ENCODE peak calls at places on chromosomes 6 and 20, in eight cellular contexts. One of them, this sample, is unnamed.

GRCh38 chr6:150016324-150017185 is 8.8 kb downstream of the RAET1L start:
- DNase-seq in iris pigment epithelial cell: peak; percentile 48
- DNase-seq in CD4-positive, alpha-beta T cell: no peak
- DNase-seq in SK-N-SH: peak; percentile 64
- DNase-seq in HT1080: peak; percentile 59
- DNase-seq in globus pallidus: peak; percentile 88
- DNase-seq in fibroblast of the conjunctiva: peak; percentile 51
- DNase-seq in erythroblast: peak; percentile 75
- DNase-seq in this sample: peak; percentile 74

GRCh38 chr20:38225240-38225899 is 35.2 kb downstream of the KIAA1755 start:
- DNase-seq in iris pigment epithelial cell: no peak
- DNase-seq in CD4-positive, alpha-beta T cell: no peak
- DNase-seq in SK-N-SH: no peak
- DNase-seq in HT1080: no peak
- DNase-seq in globus pallidus: no peak
- DNase-seq in fibroblast of the conjunctiva: no peak
- DNase-seq in erythroblast: no peak
- DNase-seq in this sample: no peak

GRCh38 chr6:168024951-168025510 is 27.6 kb downstream of the KIF25 start:
- DNase-seq in iris pigment epithelial cell: no peak
- DNase-seq in CD4-positive, alpha-beta T cell: no peak
- DNase-seq in SK-N-SH: no peak
- DNase-seq in HT1080: no peak
- DNase-seq in globus pallidus: no peak
- DNase-seq in fibroblast of the conjunctiva: no peak
- DNase-seq in erythroblast: no peak
- DNase-seq in this sample: no peak

GRCh38 chr20:20549267-20549612 is 163.2 kb downstream of the RALGAPA2 start:
- DNase-seq in iris pigment epithelial cell: peak; percentile 2
- DNase-seq in CD4-positive, alpha-beta T cell: no peak
- DNase-seq in SK-N-SH: no peak
- DNase-seq in HT1080: peak; percentile 5
- DNase-seq in globus pallidus: no peak
- DNase-seq in fibroblast of the conjunctiva: no peak
- DNase-seq in erythroblast: peak; percentile 2
- DNase-seq in this sample: no peak

GRCh38 chr20:35635652-35636051 is 20.0 kb downstream of the SPAG4 start:
- DNase-seq in iris pigment epithelial cell: no peak
- DNase-seq in CD4-positive, alpha-beta T cell: no peak
- DNase-seq in SK-N-SH: no peak
- DNase-seq in HT1080: no peak
- DNase-seq in globus pallidus: no peak
- DNase-seq in fibroblast of the conjunctiva: no peak
- DNase-seq in erythroblast: no peak
- DNase-seq in this sample: peak; percentile 61

GRCh38 chr20:60097285-60097684 is 139.1 kb downstream of the CDH26 start:
- DNase-seq in iris pigment epithelial cell: no peak
- DNase-seq in CD4-positive, alpha-beta T cell: no peak
- DNase-seq in SK-N-SH: no peak
- DNase-seq in HT1080: no peak
- DNase-seq in globus pallidus: no peak
- DNase-seq in fibroblast of the conjunctiva: no peak
- DNase-seq in erythroblast: no peak
- DNase-seq in this sample: no peak

GRCh38 chr20:51275816-51276215 is 252.9 kb upstream of the KCNG1 start:
- DNase-seq in iris pigment epithelial cell: peak; percentile 18
- DNase-seq in CD4-positive, alpha-beta T cell: no peak
- DNase-seq in SK-N-SH: no peak
- DNase-seq in HT1080: peak; percentile 12
- DNase-seq in globus pallidus: no peak
- DNase-seq in fibroblast of the conjunctiva: peak; percentile 4
- DNase-seq in erythroblast: no peak
- DNase-seq in this sample: peak; percentile 81

GRCh38 chr20:9286501-9286900 is 217.6 kb downstream of the PLCB4 start:
- DNase-seq in iris pigment epithelial cell: peak; percentile 42
- DNase-seq in CD4-positive, alpha-beta T cell: no peak
- DNase-seq in SK-N-SH: no peak
- DNase-seq in HT1080: peak; percentile 63
- DNase-seq in globus pallidus: no peak
- DNase-seq in fibroblast of the conjunctiva: no peak
- DNase-seq in erythroblast: no peak
- DNase-seq in this sample: no peak

GRCh38 chr6:116491610-116492330 is 19.7 kb upstream of the CALHM5 start:
- DNase-seq in iris pigment epithelial cell: no peak
- DNase-seq in CD4-positive, alpha-beta T cell: no peak
- DNase-seq in SK-N-SH: no peak
- DNase-seq in HT1080: no peak
- DNase-seq in globus pallidus: no peak
- DNase-seq in fibroblast of the conjunctiva: no peak
- DNase-seq in erythroblast: no peak
- DNase-seq in this sample: no peak

GRCh38 chr6:2141644-2142290 is 103.6 kb downstream of the GMDS start:
- DNase-seq in iris pigment epithelial cell: no peak
- DNase-seq in CD4-positive, alpha-beta T cell: no peak
- DNase-seq in SK-N-SH: no peak
- DNase-seq in HT1080: no peak
- DNase-seq in globus pallidus: no peak
- DNase-seq in fibroblast of the conjunctiva: no peak
- DNase-seq in erythroblast: peak; percentile 27
- DNase-seq in this sample: no peak

GRCh38 chr6:96521267-96521624 is 360 bp upstream of the UFL1 start:
- DNase-seq in iris pigment epithelial cell: no peak
- DNase-seq in CD4-positive, alpha-beta T cell: no peak
- DNase-seq in SK-N-SH: no peak
- DNase-seq in HT1080: no peak
- DNase-seq in globus pallidus: no peak
- DNase-seq in fibroblast of the conjunctiva: no peak
- DNase-seq in erythroblast: no peak
- DNase-seq in this sample: no peak

GRCh38 chr20:31638317-31638716 is 605 bp downstream of the COX4I2 start:
- DNase-seq in iris pigment epithelial cell: no peak
- DNase-seq in CD4-positive, alpha-beta T cell: no peak
- DNase-seq in SK-N-SH: peak; percentile 91
- DNase-seq in HT1080: no peak
- DNase-seq in globus pallidus: no peak
- DNase-seq in fibroblast of the conjunctiva: no peak
- DNase-seq in erythroblast: no peak
- DNase-seq in this sample: no peak

GRCh38 chr20:36105731-36106226 is 48.8 kb upstream of the EPB41L1 start:
- DNase-seq in iris pigment epithelial cell: no peak
- DNase-seq in CD4-positive, alpha-beta T cell: no peak
- DNase-seq in SK-N-SH: no peak
- DNase-seq in HT1080: no peak
- DNase-seq in globus pallidus: no peak
- DNase-seq in fibroblast of the conjunctiva: no peak
- DNase-seq in erythroblast: no peak
- DNase-seq in this sample: no peak

GRCh38 chr6:14292119-14292518 is 174.5 kb downstream of the CD83 start:
- DNase-seq in iris pigment epithelial cell: no peak
- DNase-seq in CD4-positive, alpha-beta T cell: no peak
- DNase-seq in SK-N-SH: no peak
- DNase-seq in HT1080: no peak
- DNase-seq in globus pallidus: no peak
- DNase-seq in fibroblast of the conjunctiva: no peak
- DNase-seq in erythroblast: no peak
- DNase-seq in this sample: no peak

GRCh38 chr20:11544029-11544678 is 373.5 kb upstream of the BTBD3 start:
- DNase-seq in iris pigment epithelial cell: peak; percentile 71
- DNase-seq in CD4-positive, alpha-beta T cell: no peak
- DNase-seq in SK-N-SH: peak; percentile 43
- DNase-seq in HT1080: peak; percentile 61
- DNase-seq in globus pallidus: peak; percentile 72
- DNase-seq in fibroblast of the conjunctiva: peak; percentile 47
- DNase-seq in erythroblast: peak; percentile 68
- DNase-seq in this sample: peak; percentile 83

GRCh38 chr6:107368471-107368870 is 90.9 kb downstream of the PDSS2 start:
- DNase-seq in iris pigment epithelial cell: no peak
- DNase-seq in CD4-positive, alpha-beta T cell: no peak
- DNase-seq in SK-N-SH: no peak
- DNase-seq in HT1080: no peak
- DNase-seq in globus pallidus: no peak
- DNase-seq in fibroblast of the conjunctiva: no peak
- DNase-seq in erythroblast: no peak
- DNase-seq in this sample: no peak

GRCh38 chr20:40286991-40287531 is 402.0 kb downstream of the MAFB start:
- DNase-seq in iris pigment epithelial cell: no peak
- DNase-seq in CD4-positive, alpha-beta T cell: no peak
- DNase-seq in SK-N-SH: peak; percentile 80
- DNase-seq in HT1080: no peak
- DNase-seq in globus pallidus: no peak
- DNase-seq in fibroblast of the conjunctiva: no peak
- DNase-seq in erythroblast: no peak
- DNase-seq in this sample: no peak

GRCh38 chr6:139863356-139863755 is 488.9 kb upstream of the CITED2 start:
- DNase-seq in iris pigment epithelial cell: peak; percentile 54
- DNase-seq in CD4-positive, alpha-beta T cell: no peak
- DNase-seq in SK-N-SH: no peak
- DNase-seq in HT1080: no peak
- DNase-seq in globus pallidus: no peak
- DNase-seq in fibroblast of the conjunctiva: peak; percentile 31
- DNase-seq in erythroblast: no peak
- DNase-seq in this sample: no peak

GRCh38 chr6:11198663-11199603 is 33.5 kb downstream of the NEDD9 start:
- DNase-seq in iris pigment epithelial cell: peak; percentile 65
- DNase-seq in CD4-positive, alpha-beta T cell: no peak
- DNase-seq in SK-N-SH: no peak
- DNase-seq in HT1080: no peak
- DNase-seq in globus pallidus: no peak
- DNase-seq in fibroblast of the conjunctiva: no peak
- DNase-seq in erythroblast: no peak
- DNase-seq in this sample: no peak

This sample was measured in cardiac muscle cell.